ENCODE peak calls at places on chromosomes 5 and 9, in five cellular contexts. One of them, this sample, is unnamed. For H3K4me1, the result is how much of the 10 kb centered on the place peaks cover.

GRCh38 chr5:88770290-88771257 is 112.4 kb downstream of the MEF2C start:
- DNase-seq in uterus: no peak
- DNase-seq in adrenal gland: no peak
- DNase-seq in SK-N-SH: no peak
- DNase-seq in aorta: no peak
- DNase-seq in this sample: no peak

GRCh38 chr9:101366038-101366756 is 18.6 kb downstream of the BAAT start:
- DNase-seq in uterus: no peak
- DNase-seq in aorta: no peak
- DNase-seq in adrenal gland: no peak
- DNase-seq in SK-N-SH: no peak
- DNase-seq in this sample: no peak

GRCh38 chr5:42520957-42521356 is 97.7 kb downstream of the GHR start:
- DNase-seq in adrenal gland: no peak
- DNase-seq in uterus: no peak
- DNase-seq in SK-N-SH: no peak
- DNase-seq in aorta: no peak
- DNase-seq in this sample: no peak

GRCh38 chr9:133237271-133237731 is 28.3 kb upstream of the OBP2B start:
- DNase-seq in aorta: no peak
- DNase-seq in SK-N-SH: no peak
- DNase-seq in adrenal gland: no peak
- DNase-seq in uterus: peak
- DNase-seq in this sample: peak

GRCh38 chr5:91170266-91170665 is 212.9 kb downstream of the ARRDC3 start:
- DNase-seq in uterus: no peak
- DNase-seq in aorta: no peak
- DNase-seq in SK-N-SH: no peak
- DNase-seq in adrenal gland: no peak
- DNase-seq in this sample: no peak

GRCh38 chr9:15485836-15486678 is 24.7 kb downstream of the PSIP1 start:
- DNase-seq in uterus: no peak
- DNase-seq in aorta: no peak
- DNase-seq in SK-N-SH: no peak
- DNase-seq in adrenal gland: no peak
- DNase-seq in this sample: no peak

GRCh38 chr9:126939821-126940221 is 25.2 kb downstream of the RALGPS1 start:
- DNase-seq in adrenal gland: no peak
- DNase-seq in aorta: no peak
- DNase-seq in uterus: no peak
- DNase-seq in SK-N-SH: no peak
- DNase-seq in this sample: no peak

GRCh38 chr5:122009436-122009835 is 47.7 kb downstream of the SRFBP1 start:
- DNase-seq in adrenal gland: no peak
- DNase-seq in uterus: no peak
- DNase-seq in SK-N-SH: no peak
- DNase-seq in aorta: no peak
- DNase-seq in this sample: no peak

GRCh38 chr9:129245276-129245675 is 67.2 kb upstream of the IER5L start:
- DNase-seq in adrenal gland: peak
- DNase-seq in SK-N-SH: no peak
- DNase-seq in uterus: peak
- DNase-seq in aorta: peak
- DNase-seq in this sample: peak

GRCh38 chr5:180191716-180192115 is 17.3 kb downstream of the RASGEF1C start:
- DNase-seq in SK-N-SH: no peak
- DNase-seq in uterus: no peak
- DNase-seq in aorta: no peak
- DNase-seq in adrenal gland: no peak
- DNase-seq in this sample: peak

GRCh38 chr9:137959641-137960411 is 82.2 kb downstream of the CACNA1B start:
- DNase-seq in aorta: no peak
- DNase-seq in uterus: no peak
- DNase-seq in adrenal gland: no peak
- DNase-seq in SK-N-SH: no peak
- DNase-seq in this sample: no peak

GRCh38 chr5:90446961-90447360 is 27.6 kb downstream of the MBLAC2 start:
- DNase-seq in uterus: no peak
- DNase-seq in aorta: no peak
- DNase-seq in SK-N-SH: no peak
- DNase-seq in adrenal gland: no peak
- DNase-seq in this sample: no peak

GRCh38 chr9:16871358-16872151 is 1.1 kb upstream of the BNC2 start:
- DNase-seq in aorta: peak
- DNase-seq in SK-N-SH: peak
- DNase-seq in uterus: peak
- DNase-seq in adrenal gland: peak
- DNase-seq in this sample: peak

GRCh38 chr9:131390990-131391389 is 2.9 kb upstream of the PRRC2B start:
- DNase-seq in uterus: no peak
- DNase-seq in SK-N-SH: no peak
- DNase-seq in aorta: peak
- DNase-seq in adrenal gland: peak
- DNase-seq in this sample: no peak

GRCh38 chr5:115168829-115169391 is 798 bp downstream of the TRIM36 start:
- DNase-seq in SK-N-SH: peak
- DNase-seq in uterus: no peak
- DNase-seq in adrenal gland: no peak
- DNase-seq in aorta: no peak
- DNase-seq in this sample: no peak

DNA sequence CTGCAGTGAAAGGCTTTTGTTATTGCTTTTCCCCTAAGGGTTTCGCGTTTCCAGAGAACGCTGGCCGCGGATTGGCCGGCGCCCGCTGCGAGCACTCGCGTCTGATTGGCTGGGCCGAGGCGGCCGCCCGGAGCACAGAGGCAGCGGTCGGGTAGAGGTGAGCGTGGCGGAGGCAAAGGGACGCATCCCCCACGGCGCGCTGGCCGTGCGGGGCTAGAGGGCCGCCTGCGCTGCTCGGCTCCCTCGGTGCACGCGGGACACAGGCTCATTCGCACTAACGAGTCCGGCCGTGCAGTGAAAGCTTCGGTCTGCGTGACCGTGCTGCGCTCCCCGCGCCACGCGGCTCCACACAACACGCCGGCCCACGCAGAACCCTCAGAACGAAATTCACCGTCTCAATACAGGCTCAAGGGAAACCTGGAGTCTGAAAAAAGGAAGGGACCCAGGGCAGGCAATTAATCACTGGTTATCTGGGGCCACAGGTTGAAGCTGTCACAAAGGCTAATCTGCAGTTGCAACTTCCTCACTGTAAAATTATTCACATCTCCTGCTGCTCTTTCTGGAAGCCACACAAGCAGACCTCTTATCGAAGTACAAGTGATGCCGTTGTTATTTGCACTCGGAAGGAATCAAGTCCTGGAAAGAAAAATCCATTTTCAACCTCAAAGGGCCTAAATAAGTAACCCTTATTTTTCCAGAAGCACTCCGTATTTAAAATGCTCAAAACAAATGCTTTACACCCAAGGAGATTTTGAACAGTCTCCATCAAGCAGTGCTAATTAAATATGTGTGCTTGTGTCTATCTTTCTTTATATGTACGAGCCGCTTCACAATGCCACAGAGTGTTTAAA is 94.6 kb downstream of the ZNF608 start:
- DNase-seq in SK-N-SH: peak
- DNase-seq in uterus: peak
- DNase-seq in adrenal gland: peak
- DNase-seq in aorta: peak
- DNase-seq in this sample: peak
- H3K4me1 ChIP-seq in SK-N-SH: half or more
- H3K4me1 ChIP-seq in uterus: under half
- H3K4me1 ChIP-seq in adrenal gland: half or more
- H3K4me1 ChIP-seq in aorta: under half
- H3K4me1 ChIP-seq in this sample: half or more

DNA sequence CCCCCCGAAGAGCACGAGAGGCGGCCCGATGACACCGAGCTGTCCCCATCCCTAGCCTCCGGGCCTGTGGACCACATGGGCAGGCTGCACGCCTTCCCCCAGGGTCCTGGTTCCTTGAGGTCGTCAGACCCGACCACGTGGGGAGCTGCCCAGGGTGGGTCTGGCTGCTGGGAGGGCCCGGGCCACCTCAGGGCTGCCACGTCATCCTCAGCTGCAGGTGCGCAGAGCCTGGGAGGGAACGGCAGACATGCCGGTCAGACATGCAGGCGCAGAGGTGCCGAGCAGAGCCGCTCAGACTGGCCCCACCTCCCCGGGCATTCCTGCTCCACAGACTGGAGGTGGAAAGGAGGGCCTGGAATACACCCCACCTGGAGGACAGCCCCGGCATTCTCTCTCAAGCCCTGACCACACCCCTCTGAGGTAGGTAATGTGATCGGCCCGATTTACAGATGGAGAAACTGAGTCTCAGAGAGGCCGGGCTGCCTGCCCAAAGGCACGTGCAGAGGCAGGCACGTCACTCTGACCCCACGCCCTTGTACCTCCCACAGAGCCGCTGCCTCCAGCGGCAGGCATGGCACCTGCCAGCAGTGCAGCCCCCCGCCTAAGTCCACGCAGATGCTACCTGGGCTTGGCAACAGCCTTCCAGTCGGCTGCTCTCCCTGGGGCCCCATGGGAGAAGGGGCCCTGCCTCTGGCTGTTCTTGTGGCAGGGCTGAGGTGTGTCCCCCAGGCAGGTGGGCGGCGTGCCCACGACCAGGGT is 649 bp downstream of the CCDC187 start:
- DNase-seq in adrenal gland: no peak
- DNase-seq in aorta: no peak
- DNase-seq in SK-N-SH: no peak
- DNase-seq in uterus: no peak
- DNase-seq in this sample: no peak
- H3K4me3 ChIP-seq in adrenal gland: no peak
- H3K4me3 ChIP-seq in aorta: no peak
- H3K4me3 ChIP-seq in SK-N-SH: no peak
- H3K4me3 ChIP-seq in uterus: no peak
- H3K4me3 ChIP-seq in this sample: no peak

DNA sequence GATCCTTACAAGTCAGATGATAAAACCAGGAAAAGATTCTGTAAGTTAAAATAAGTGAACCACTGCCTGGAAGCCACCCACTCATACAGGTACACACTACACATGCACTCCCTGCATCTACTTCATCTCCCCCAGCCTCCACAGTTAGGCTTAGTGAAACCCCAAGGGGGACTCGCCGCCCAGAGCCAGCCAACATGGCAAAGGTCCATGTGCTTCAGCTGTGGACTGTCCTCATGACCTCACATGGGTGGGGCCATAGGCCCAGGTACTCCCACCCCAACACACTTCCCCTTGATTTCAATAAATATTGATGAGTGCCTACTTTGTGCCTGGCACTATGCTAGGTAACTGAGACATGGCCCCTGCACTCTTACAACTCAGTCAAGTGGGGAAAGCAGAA is 22.9 kb downstream of the P4HA2 start:
- DNase-seq in adrenal gland: no peak
- DNase-seq in SK-N-SH: no peak
- DNase-seq in uterus: no peak
- DNase-seq in aorta: no peak
- DNase-seq in this sample: no peak
- H3K4me1 ChIP-seq in adrenal gland: under half
- H3K4me1 ChIP-seq in SK-N-SH: under half
- H3K4me1 ChIP-seq in uterus: under half
- H3K4me1 ChIP-seq in aorta: under half
- H3K4me1 ChIP-seq in this sample: under half

DNA sequence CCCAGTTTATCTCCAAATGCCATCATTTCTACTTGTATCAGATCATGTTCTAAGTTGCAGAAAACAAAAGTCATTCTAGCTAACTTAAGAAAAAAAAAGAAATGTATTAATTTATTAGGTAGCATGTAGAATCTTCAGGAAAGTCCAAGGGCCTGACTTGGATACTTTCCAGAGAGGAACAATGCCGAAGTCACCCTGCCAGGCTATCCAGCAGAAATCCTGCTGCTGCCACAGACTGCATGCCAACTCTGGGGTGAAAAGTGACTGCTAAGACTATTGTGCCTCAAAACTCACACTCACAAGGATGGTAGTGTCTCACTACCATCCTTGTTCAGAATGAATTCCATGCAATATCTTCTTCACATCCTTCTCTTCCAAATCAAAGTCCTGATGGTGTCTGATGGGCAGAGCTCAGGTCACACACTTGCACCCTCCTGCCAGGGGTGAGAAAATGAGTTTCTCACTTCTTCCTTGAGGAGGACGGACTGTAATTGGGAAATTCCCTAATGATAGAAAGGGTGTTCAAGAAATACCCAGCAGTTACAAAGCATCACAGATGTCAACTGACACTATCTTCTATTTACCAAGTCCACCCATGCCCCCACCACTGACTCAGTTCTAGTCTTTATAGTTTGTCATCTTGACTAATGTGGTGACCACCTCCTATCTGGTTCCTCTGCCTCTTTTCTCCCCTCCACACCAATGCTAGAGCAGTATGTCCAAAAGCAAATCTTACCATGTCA is 279.4 kb downstream of the CWC27 start:
- DNase-seq in SK-N-SH: no peak
- DNase-seq in adrenal gland: no peak
- DNase-seq in aorta: no peak
- DNase-seq in uterus: no peak
- DNase-seq in this sample: no peak
- H3K4me3 ChIP-seq in SK-N-SH: no peak
- H3K4me3 ChIP-seq in adrenal gland: no peak
- H3K4me3 ChIP-seq in aorta: no peak
- H3K4me3 ChIP-seq in uterus: no peak
- H3K4me3 ChIP-seq in this sample: no peak

DNA sequence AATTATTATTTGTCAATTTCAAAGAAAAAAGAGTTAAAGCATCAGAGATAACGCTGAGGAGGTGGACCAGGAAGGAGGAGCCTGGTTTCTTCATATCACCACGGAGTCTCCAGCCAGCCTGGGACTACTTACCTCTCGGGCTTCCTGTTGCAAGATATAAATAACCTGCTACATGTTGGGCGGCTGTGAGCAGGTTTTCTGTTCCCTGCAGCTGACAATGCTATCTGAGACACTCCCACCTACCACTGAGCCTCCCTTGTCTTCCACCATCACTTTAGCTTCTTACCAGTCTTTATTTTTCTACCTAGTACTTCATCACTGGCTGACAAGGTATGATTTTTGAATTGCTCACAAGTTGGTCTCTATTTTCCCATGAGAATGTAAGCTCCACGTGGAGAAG is 102.7 kb upstream of the CPEB4 start:
- DNase-seq in SK-N-SH: no peak
- DNase-seq in uterus: no peak
- DNase-seq in aorta: no peak
- DNase-seq in adrenal gland: no peak
- DNase-seq in this sample: no peak
- H3K4me1 ChIP-seq in SK-N-SH: under half
- H3K4me1 ChIP-seq in uterus: under half
- H3K4me1 ChIP-seq in aorta: under half
- H3K4me1 ChIP-seq in adrenal gland: under half
- H3K4me1 ChIP-seq in this sample: under half

DNA sequence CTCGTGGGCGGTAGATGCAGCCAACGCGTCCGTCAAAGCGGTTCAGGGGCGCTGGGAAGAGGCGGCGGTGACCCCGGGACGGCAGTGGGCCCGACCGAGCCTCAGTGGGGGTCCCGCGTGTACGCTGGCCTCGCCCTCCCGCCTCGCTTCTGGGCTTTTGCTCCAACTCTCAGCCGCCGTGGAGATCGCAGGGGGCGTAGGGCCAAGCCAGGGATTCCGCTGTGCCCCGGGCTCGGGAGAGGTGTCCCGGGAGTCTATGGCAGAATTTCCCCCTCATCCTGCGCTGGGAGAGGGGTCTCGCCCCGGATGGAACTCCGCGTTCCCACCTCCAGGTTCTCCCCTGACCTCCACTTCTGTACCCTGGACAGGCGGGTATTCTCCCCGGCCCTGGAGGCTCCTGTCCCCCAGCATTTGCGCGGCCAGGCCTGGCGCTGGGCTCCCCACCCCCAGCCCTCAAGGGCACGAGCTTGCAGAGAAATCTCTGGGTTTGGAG is 131.9 kb downstream of the MRPL36 start:
- DNase-seq in SK-N-SH: peak
- DNase-seq in aorta: no peak
- DNase-seq in adrenal gland: no peak
- DNase-seq in uterus: no peak
- DNase-seq in this sample: no peak
- H3K4me3 ChIP-seq in SK-N-SH: no peak
- H3K4me3 ChIP-seq in aorta: no peak
- H3K4me3 ChIP-seq in adrenal gland: no peak
- H3K4me3 ChIP-seq in uterus: peak
- H3K4me3 ChIP-seq in this sample: no peak

This sample was measured in SJSA1.